ENCODE peak calls at places on chromosomes 5 and 9, in six cellular contexts. H is colonic mucosa, R is tibial nerve, S is psoas muscle, I is upper lobe of right lung, M is neural progenitor cell. N is an unnamed sample.
A peak's percentile ranks its signal among the peaks of the same experiment; 100 is the strongest.

GRCh38 chr5:135242496-135243193 is 156.4 kb downstream of the MACROH2A1 start:
- DNase-seq in H (peak; percentile 24), R (peak; percentile 32), S (peak; percentile 66), I (peak; percentile 30), M (no peak), N (no peak)

GRCh38 chr5:128536229-128536860 is 1.7 kb downstream of the FBN2 start:
- DNase-seq in H (no peak), R (no peak), S (no peak), I (no peak), M (peak; percentile 76), N (no peak)

GRCh38 chr9:88534456-88535225 is at the start of gene NXNL2:
- DNase-seq in H (peak; percentile 89), R (peak; percentile 75), S (peak; percentile 53), I (peak; percentile 91), M (peak; percentile 87), N (peak; percentile 27)

GRCh38 chr5:54825005-54825404 is 160.4 kb downstream of the ESM1 start:
- DNase-seq in H (no peak), R (no peak), S (no peak), I (no peak), M (no peak), N (no peak)

GRCh38 chr5:139418804-139419203 is 14.9 kb upstream of the SPATA24 start:
- DNase-seq in H (no peak), R (no peak), S (no peak), I (no peak), M (peak; percentile 40), N (no peak)

GRCh38 chr5:146758076-146758475 is 120.5 kb downstream of the PPP2R2B start:
- DNase-seq in H (no peak), R (no peak), S (no peak), I (no peak), M (no peak), N (no peak)

GRCh38 chr5:28580616-28581015 is 1542.2 kb upstream of the CDH9 start:
- DNase-seq in H (no peak), R (no peak), S (no peak), I (no peak), M (no peak), N (no peak)

GRCh38 chr9:4603830-4604229 is 58.3 kb upstream of the PLPP6 start:
- DNase-seq in H (no peak), R (no peak), S (no peak), I (no peak), M (no peak), N (no peak)

GRCh38 chr9:76891874-76892273 is 14.0 kb downstream of the PRUNE2 start:
- DNase-seq in H (no peak), R (no peak), S (no peak), I (no peak), M (no peak), N (no peak)

GRCh38 chr9:14428781-14429230 is 114.9 kb upstream of the NFIB start:
- DNase-seq in H (peak; percentile 64), R (peak; percentile 82), S (peak; percentile 67), I (peak; percentile 69), M (peak; percentile 91), N (peak; percentile 60)

GRCh38 chr5:173622639-173623038 is 6.2 kb upstream of the BOD1 start:
- DNase-seq in H (no peak), R (no peak), S (no peak), I (no peak), M (no peak), N (no peak)

GRCh38 chr9:6566409-6567139 is 79.0 kb downstream of the GLDC start:
- DNase-seq in H (no peak), R (no peak), S (no peak), I (no peak), M (no peak), N (peak; percentile 42)

GRCh38 chr9:80359941-80360881 is 788.4 kb downstream of the TLE4 start:
- DNase-seq in H (no peak), R (no peak), S (no peak), I (no peak), M (no peak), N (no peak)

GRCh38 chr5:17394086-17394485 is 103.9 kb upstream of the TAF11L2 start:
- DNase-seq in H (no peak), R (no peak), S (no peak), I (no peak), M (no peak), N (no peak)

GRCh38 chr9:2242778-2243395 is 227.7 kb downstream of the SMARCA2 start:
- DNase-seq in H (peak; percentile 20), R (no peak), S (no peak), I (no peak), M (peak; percentile 9), N (peak; percentile 18)

GRCh38 chr9:33708441-33708840 is 86.9 kb upstream of the PRSS3 start:
- DNase-seq in H (no peak), R (no peak), S (no peak), I (no peak), M (no peak), N (no peak)

GRCh38 chr9:137387034-137387890 is 35.7 kb downstream of the EXD3 start:
- DNase-seq in H (no peak), R (no peak), S (no peak), I (no peak), M (peak; percentile 1), N (peak; percentile 67)

GRCh38 chr9:1008256-1008655 is 31.8 kb downstream of the DMRT3 start:
- DNase-seq in H (no peak), R (no peak), S (no peak), I (no peak), M (no peak), N (no peak)

GRCh38 chr5:78964889-78965288 is 20.2 kb downstream of the ARSB start:
- DNase-seq in H (no peak), R (peak; percentile 32), S (no peak), I (no peak), M (peak; percentile 55), N (no peak)

GRCh38 chr9:124696101-124696500 is 75.0 kb downstream of the NR6A1 start:
- DNase-seq in H (no peak), R (no peak), S (no peak), I (no peak), M (peak; percentile 13), N (no peak)

GRCh38 chr5:78509884-78510769 is 138.4 kb downstream of the LHFPL2 start:
- DNase-seq in H (peak; percentile 78), R (no peak), S (peak; percentile 70), I (peak; percentile 90), M (peak; percentile 70), N (peak; percentile 36)

GRCh38 chr5:60960591-60960990 is 15.6 kb downstream of the NDUFAF2 start:
- DNase-seq in H (no peak), R (no peak), S (no peak), I (no peak), M (peak; percentile 34), N (peak; percentile 20)

GRCh38 chr5:72503888-72504491 is 3.2 kb downstream of the ZNF366 start:
- DNase-seq in H (no peak), R (no peak), S (no peak), I (no peak), M (no peak), N (no peak)

GRCh38 chr5:124528838-124529237 is 217.6 kb downstream of the ZNF608 start:
- DNase-seq in H (no peak), R (no peak), S (no peak), I (no peak), M (no peak), N (no peak)

GRCh38 chr9:93884808-93885207 is 70.3 kb downstream of the BARX1 start:
- DNase-seq in H (no peak), R (no peak), S (no peak), I (no peak), M (no peak), N (no peak)

GRCh38 chr9:81826541-81826906 is 101.7 kb upstream of the SPATA31D4 start:
- DNase-seq in H (no peak), R (peak; percentile 54), S (no peak), I (peak; percentile 68), M (peak; percentile 34), N (no peak)

GRCh38 chr9:85431396-85432102 is 310.2 kb downstream of the AGTPBP1 start:
- DNase-seq in H (no peak), R (no peak), S (no peak), I (no peak), M (no peak), N (no peak)

GRCh38 chr5:139746691-139747582 is 48.7 kb upstream of the PSD2 start:
- DNase-seq in H (no peak), R (no peak), S (peak; percentile 45), I (no peak), M (no peak), N (peak; percentile 93)

GRCh38 chr9:120109242-120109641 is 470.7 kb downstream of the CDK5RAP2 start:
- DNase-seq in H (no peak), R (no peak), S (no peak), I (no peak), M (peak; percentile 74), N (peak; percentile 2)
- TF ChIP-seq CTCF in H (no peak), R (no peak), S (no peak), I (no peak), M (peak; percentile 68), N (no peak)

DNA sequence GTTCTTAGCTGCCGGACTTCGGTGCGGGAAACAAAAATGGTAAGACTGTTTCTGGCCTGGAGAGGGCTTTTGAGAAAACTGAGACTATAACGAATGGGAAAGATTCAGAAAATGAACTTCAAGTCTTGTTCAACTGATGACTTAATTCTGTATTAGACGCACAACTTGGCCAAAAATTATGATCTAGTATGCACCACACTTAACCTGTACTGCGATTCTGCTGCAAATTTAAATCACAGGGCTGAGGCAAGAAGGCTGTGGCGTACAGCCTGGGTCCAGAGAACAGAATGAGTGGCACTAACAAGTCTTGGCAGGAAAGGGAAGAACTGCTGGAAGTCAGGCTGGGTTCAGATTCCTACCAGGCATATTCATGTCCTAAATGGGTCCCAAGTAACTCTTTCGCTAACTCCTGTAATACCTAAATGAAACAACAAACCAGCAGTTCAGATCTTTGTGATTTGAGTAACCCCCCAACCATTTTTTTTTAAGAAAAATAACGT is 781 bp upstream of the COL23A1 start:
- DNase-seq in H (no peak), R (no peak), S (no peak), I (no peak), M (no peak), N (no peak)
- TF ChIP-seq CTCF in H (no peak), R (peak; percentile 5), S (no peak), I (no peak), M (no peak), N (peak; percentile 47)

GRCh38 chr9:26975728-26976707 is 19.8 kb downstream of the IFT74 start:
- DNase-seq in H (peak; percentile 46), R (peak; percentile 42), S (no peak), I (no peak), M (peak; percentile 87), N (peak; percentile 6)

GRCh38 chr9:26973989-26974388 is 17.8 kb downstream of the IFT74 start:
- DNase-seq in H (no peak), R (no peak), S (no peak), I (no peak), M (no peak), N (no peak)

GRCh38 chr9:26974927-26975326 is 18.7 kb downstream of the IFT74 start:
- DNase-seq in H (no peak), R (no peak), S (no peak), I (no peak), M (peak; percentile 36), N (no peak)

DNA sequence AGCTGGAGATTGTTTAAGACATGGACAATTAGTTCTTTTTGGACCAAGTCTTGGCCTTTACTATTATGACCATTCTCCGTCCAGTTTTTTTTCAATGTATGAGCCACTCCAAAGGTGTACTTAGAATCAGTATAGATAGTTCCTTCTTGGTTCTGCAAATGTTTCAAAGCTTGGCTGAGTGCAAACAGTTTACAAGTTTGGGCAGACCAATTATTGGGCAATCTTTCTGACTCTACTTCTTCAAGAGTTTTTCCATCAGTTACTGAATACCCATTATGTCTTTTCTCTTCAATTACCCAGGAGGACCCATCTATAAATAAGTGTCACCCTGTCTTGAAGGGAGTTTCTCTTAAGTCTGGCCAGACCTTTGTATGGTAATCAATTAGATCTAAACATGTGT is 15.5 kb downstream of the IFT74 start:
- DNase-seq in H (no peak), R (no peak), S (no peak), I (no peak), M (no peak), N (no peak)
- TF ChIP-seq CTCF in H (no peak), R (no peak), S (no peak), I (no peak), M (no peak), N (no peak)

GRCh38 chr5:151219789-151220188 is 4.1 kb downstream of the CCDC69 start:
- DNase-seq in H (no peak), R (no peak), S (no peak), I (no peak), M (no peak), N (no peak)
- TF ChIP-seq CTCF in H (no peak), R (no peak), S (no peak), I (peak; percentile 26), M (peak; percentile 31), N (no peak)